ENCODE peak calls at places on chromosomes 12 and 14, in nine cellular contexts. One of them, this sample, is unnamed.

GRCh38 chr14:52355016-52355430 is 40.9 kb downstream of the PTGER2 start:
- DNase-seq in stimulated activated naive B cell treated with anti-CD40 and anti-IgM and Interleukin-4, amounts not matched to agents 10 μg/mL and 1 μg/mL and 100 μg/mL, for 72 hours: no peak
- DNase-seq in NCI-H345: no peak
- DNase-seq in aorta: no peak
- DNase-seq in endothelial cell: no peak
- DNase-seq in IMR-90: peak
- DNase-seq in heart left ventricle: no peak
- DNase-seq in neural progenitor cell: peak
- DNase-seq in caudate nucleus: no peak
- DNase-seq in this sample: no peak

GRCh38 chr12:88590851-88591250 is 10.6 kb upstream of the KITLG start:
- DNase-seq in caudate nucleus: no peak
- DNase-seq in neural progenitor cell: no peak
- DNase-seq in stimulated activated naive B cell treated with anti-CD40 and anti-IgM and Interleukin-4, amounts not matched to agents 10 μg/mL and 1 μg/mL and 100 μg/mL, for 72 hours: no peak
- DNase-seq in NCI-H345: no peak
- DNase-seq in endothelial cell: no peak
- DNase-seq in aorta: no peak
- DNase-seq in IMR-90: peak
- DNase-seq in heart left ventricle: no peak
- DNase-seq in this sample: no peak

GRCh38 chr12:43289412-43289811 is 262.6 kb downstream of the ADAMTS20 start:
- DNase-seq in NCI-H345: no peak
- DNase-seq in caudate nucleus: no peak
- DNase-seq in IMR-90: peak
- DNase-seq in endothelial cell: no peak
- DNase-seq in stimulated activated naive B cell treated with anti-CD40 and anti-IgM and Interleukin-4, amounts not matched to agents 10 μg/mL and 1 μg/mL and 100 μg/mL, for 72 hours: no peak
- DNase-seq in neural progenitor cell: no peak
- DNase-seq in aorta: no peak
- DNase-seq in heart left ventricle: no peak
- DNase-seq in this sample: no peak

GRCh38 chr12:56020437-56021189 is at the start of gene IKZF4:
- DNase-seq in caudate nucleus: peak
- DNase-seq in endothelial cell: peak
- DNase-seq in aorta: no peak
- DNase-seq in heart left ventricle: no peak
- DNase-seq in neural progenitor cell: peak
- DNase-seq in NCI-H345: no peak
- DNase-seq in stimulated activated naive B cell treated with anti-CD40 and anti-IgM and Interleukin-4, amounts not matched to agents 10 μg/mL and 1 μg/mL and 100 μg/mL, for 72 hours: no peak
- DNase-seq in IMR-90: peak
- DNase-seq in this sample: no peak

GRCh38 chr14:56585461-56586084 is 6.0 kb downstream of the TMEM260 start:
- DNase-seq in IMR-90: no peak
- DNase-seq in stimulated activated naive B cell treated with anti-CD40 and anti-IgM and Interleukin-4, amounts not matched to agents 10 μg/mL and 1 μg/mL and 100 μg/mL, for 72 hours: no peak
- DNase-seq in caudate nucleus: no peak
- DNase-seq in endothelial cell: no peak
- DNase-seq in heart left ventricle: no peak
- DNase-seq in neural progenitor cell: no peak
- DNase-seq in aorta: no peak
- DNase-seq in NCI-H345: peak
- DNase-seq in this sample: no peak

GRCh38 chr12:93943766-93944165 is 204.6 kb upstream of the PLXNC1 start:
- DNase-seq in stimulated activated naive B cell treated with anti-CD40 and anti-IgM and Interleukin-4, amounts not matched to agents 10 μg/mL and 1 μg/mL and 100 μg/mL, for 72 hours: no peak
- DNase-seq in NCI-H345: no peak
- DNase-seq in caudate nucleus: no peak
- DNase-seq in neural progenitor cell: no peak
- DNase-seq in IMR-90: peak
- DNase-seq in aorta: no peak
- DNase-seq in endothelial cell: no peak
- DNase-seq in heart left ventricle: no peak
- DNase-seq in this sample: no peak

GRCh38 chr12:85468356-85469157 is 188.5 kb downstream of the ALX1 start:
- DNase-seq in NCI-H345: peak
- DNase-seq in neural progenitor cell: peak
- DNase-seq in caudate nucleus: no peak
- DNase-seq in aorta: no peak
- DNase-seq in endothelial cell: peak
- DNase-seq in stimulated activated naive B cell treated with anti-CD40 and anti-IgM and Interleukin-4, amounts not matched to agents 10 μg/mL and 1 μg/mL and 100 μg/mL, for 72 hours: peak
- DNase-seq in heart left ventricle: no peak
- DNase-seq in IMR-90: peak
- DNase-seq in this sample: peak

GRCh38 chr12:131260970-131261369 is 307.3 kb downstream of the ADGRD1 start:
- DNase-seq in IMR-90: no peak
- DNase-seq in neural progenitor cell: no peak
- DNase-seq in NCI-H345: no peak
- DNase-seq in caudate nucleus: no peak
- DNase-seq in heart left ventricle: no peak
- DNase-seq in stimulated activated naive B cell treated with anti-CD40 and anti-IgM and Interleukin-4, amounts not matched to agents 10 μg/mL and 1 μg/mL and 100 μg/mL, for 72 hours: no peak
- DNase-seq in aorta: peak
- DNase-seq in endothelial cell: no peak
- DNase-seq in this sample: no peak

GRCh38 chr12:125140918-125141573 is 75.8 kb downstream of the AACS start:
- DNase-seq in endothelial cell: no peak
- DNase-seq in NCI-H345: no peak
- DNase-seq in caudate nucleus: no peak
- DNase-seq in aorta: no peak
- DNase-seq in heart left ventricle: no peak
- DNase-seq in IMR-90: peak
- DNase-seq in stimulated activated naive B cell treated with anti-CD40 and anti-IgM and Interleukin-4, amounts not matched to agents 10 μg/mL and 1 μg/mL and 100 μg/mL, for 72 hours: no peak
- DNase-seq in neural progenitor cell: no peak
- DNase-seq in this sample: no peak

GRCh38 chr12:52370906-52371608 is 3.8 kb upstream of the KRT85 start:
- DNase-seq in heart left ventricle: no peak
- DNase-seq in caudate nucleus: peak
- DNase-seq in stimulated activated naive B cell treated with anti-CD40 and anti-IgM and Interleukin-4, amounts not matched to agents 10 μg/mL and 1 μg/mL and 100 μg/mL, for 72 hours: no peak
- DNase-seq in neural progenitor cell: peak
- DNase-seq in NCI-H345: no peak
- DNase-seq in IMR-90: peak
- DNase-seq in endothelial cell: no peak
- DNase-seq in aorta: peak
- DNase-seq in this sample: no peak

GRCh38 chr14:64388533-64389243 is 535 bp downstream of the MTHFD1 start:
- DNase-seq in caudate nucleus: no peak
- DNase-seq in stimulated activated naive B cell treated with anti-CD40 and anti-IgM and Interleukin-4, amounts not matched to agents 10 μg/mL and 1 μg/mL and 100 μg/mL, for 72 hours: no peak
- DNase-seq in neural progenitor cell: peak
- DNase-seq in IMR-90: peak
- DNase-seq in aorta: peak
- DNase-seq in endothelial cell: peak
- DNase-seq in heart left ventricle: peak
- DNase-seq in NCI-H345: peak
- DNase-seq in this sample: no peak

GRCh38 chr12:93100610-93101009 is 171.5 kb upstream of the EEA1 start:
- DNase-seq in aorta: no peak
- DNase-seq in neural progenitor cell: peak
- DNase-seq in endothelial cell: no peak
- DNase-seq in NCI-H345: no peak
- DNase-seq in IMR-90: no peak
- DNase-seq in heart left ventricle: no peak
- DNase-seq in stimulated activated naive B cell treated with anti-CD40 and anti-IgM and Interleukin-4, amounts not matched to agents 10 μg/mL and 1 μg/mL and 100 μg/mL, for 72 hours: no peak
- DNase-seq in caudate nucleus: no peak
- DNase-seq in this sample: no peak

GRCh38 chr12:4421590-4422031 is 24.0 kb downstream of the FGF6 start:
- DNase-seq in caudate nucleus: no peak
- DNase-seq in IMR-90: peak
- DNase-seq in endothelial cell: peak
- DNase-seq in stimulated activated naive B cell treated with anti-CD40 and anti-IgM and Interleukin-4, amounts not matched to agents 10 μg/mL and 1 μg/mL and 100 μg/mL, for 72 hours: no peak
- DNase-seq in neural progenitor cell: peak
- DNase-seq in heart left ventricle: no peak
- DNase-seq in aorta: no peak
- DNase-seq in NCI-H345: peak
- DNase-seq in this sample: no peak

GRCh38 chr12:101915856-101916255 is 38.5 kb downstream of the DRAM1 start:
- DNase-seq in caudate nucleus: no peak
- DNase-seq in aorta: no peak
- DNase-seq in IMR-90: no peak
- DNase-seq in heart left ventricle: no peak
- DNase-seq in NCI-H345: no peak
- DNase-seq in neural progenitor cell: no peak
- DNase-seq in endothelial cell: no peak
- DNase-seq in stimulated activated naive B cell treated with anti-CD40 and anti-IgM and Interleukin-4, amounts not matched to agents 10 μg/mL and 1 μg/mL and 100 μg/mL, for 72 hours: no peak
- DNase-seq in this sample: no peak

GRCh38 chr12:46473634-46474201 is 101.1 kb upstream of the SLC38A2 start:
- DNase-seq in IMR-90: peak
- DNase-seq in aorta: peak
- DNase-seq in endothelial cell: no peak
- DNase-seq in NCI-H345: no peak
- DNase-seq in stimulated activated naive B cell treated with anti-CD40 and anti-IgM and Interleukin-4, amounts not matched to agents 10 μg/mL and 1 μg/mL and 100 μg/mL, for 72 hours: peak
- DNase-seq in neural progenitor cell: no peak
- DNase-seq in heart left ventricle: peak
- DNase-seq in caudate nucleus: no peak
- DNase-seq in this sample: no peak

GRCh38 chr12:122395319-122395718 is 27.1 kb downstream of the CLIP1 start:
- DNase-seq in NCI-H345: no peak
- DNase-seq in IMR-90: peak
- DNase-seq in stimulated activated naive B cell treated with anti-CD40 and anti-IgM and Interleukin-4, amounts not matched to agents 10 μg/mL and 1 μg/mL and 100 μg/mL, for 72 hours: no peak
- DNase-seq in endothelial cell: no peak
- DNase-seq in aorta: peak
- DNase-seq in heart left ventricle: no peak
- DNase-seq in neural progenitor cell: no peak
- DNase-seq in caudate nucleus: no peak
- DNase-seq in this sample: no peak

GRCh38 chr12:32217354-32218310 is 111.0 kb downstream of the BICD1 start:
- DNase-seq in IMR-90: peak
- DNase-seq in NCI-H345: peak
- DNase-seq in aorta: no peak
- DNase-seq in heart left ventricle: no peak
- DNase-seq in caudate nucleus: no peak
- DNase-seq in stimulated activated naive B cell treated with anti-CD40 and anti-IgM and Interleukin-4, amounts not matched to agents 10 μg/mL and 1 μg/mL and 100 μg/mL, for 72 hours: no peak
- DNase-seq in neural progenitor cell: no peak
- DNase-seq in endothelial cell: no peak
- DNase-seq in this sample: no peak

GRCh38 chr14:78086342-78086741 is 83.8 kb upstream of the NRXN3 start:
- DNase-seq in IMR-90: no peak
- DNase-seq in endothelial cell: no peak
- DNase-seq in NCI-H345: no peak
- DNase-seq in caudate nucleus: no peak
- DNase-seq in heart left ventricle: no peak
- DNase-seq in aorta: no peak
- DNase-seq in stimulated activated naive B cell treated with anti-CD40 and anti-IgM and Interleukin-4, amounts not matched to agents 10 μg/mL and 1 μg/mL and 100 μg/mL, for 72 hours: no peak
- DNase-seq in neural progenitor cell: no peak
- DNase-seq in this sample: no peak

GRCh38 chr12:87981495-87981894 is 47.7 kb downstream of the C12orf50 start:
- DNase-seq in stimulated activated naive B cell treated with anti-CD40 and anti-IgM and Interleukin-4, amounts not matched to agents 10 μg/mL and 1 μg/mL and 100 μg/mL, for 72 hours: no peak
- DNase-seq in endothelial cell: no peak
- DNase-seq in caudate nucleus: no peak
- DNase-seq in NCI-H345: no peak
- DNase-seq in neural progenitor cell: no peak
- DNase-seq in IMR-90: peak
- DNase-seq in aorta: no peak
- DNase-seq in heart left ventricle: no peak
- DNase-seq in this sample: no peak

GRCh38 chr14:58829594-58829993 is 191.8 kb downstream of the DACT1 start:
- DNase-seq in neural progenitor cell: no peak
- DNase-seq in caudate nucleus: no peak
- DNase-seq in heart left ventricle: no peak
- DNase-seq in aorta: no peak
- DNase-seq in stimulated activated naive B cell treated with anti-CD40 and anti-IgM and Interleukin-4, amounts not matched to agents 10 μg/mL and 1 μg/mL and 100 μg/mL, for 72 hours: no peak
- DNase-seq in endothelial cell: no peak
- DNase-seq in NCI-H345: peak
- DNase-seq in IMR-90: peak
- DNase-seq in this sample: no peak

GRCh38 chr14:90361865-90362557 is 30.3 kb upstream of the NRDE2 start:
- DNase-seq in stimulated activated naive B cell treated with anti-CD40 and anti-IgM and Interleukin-4, amounts not matched to agents 10 μg/mL and 1 μg/mL and 100 μg/mL, for 72 hours: no peak
- DNase-seq in aorta: no peak
- DNase-seq in neural progenitor cell: no peak
- DNase-seq in caudate nucleus: no peak
- DNase-seq in endothelial cell: no peak
- DNase-seq in IMR-90: no peak
- DNase-seq in heart left ventricle: no peak
- DNase-seq in NCI-H345: no peak
- DNase-seq in this sample: no peak

GRCh38 chr12:14960548-14961465 is 594 bp downstream of the ARHGDIB start:
- DNase-seq in caudate nucleus: no peak
- DNase-seq in NCI-H345: no peak
- DNase-seq in aorta: no peak
- DNase-seq in neural progenitor cell: no peak
- DNase-seq in endothelial cell: no peak
- DNase-seq in stimulated activated naive B cell treated with anti-CD40 and anti-IgM and Interleukin-4, amounts not matched to agents 10 μg/mL and 1 μg/mL and 100 μg/mL, for 72 hours: no peak
- DNase-seq in IMR-90: peak
- DNase-seq in heart left ventricle: peak
- DNase-seq in this sample: no peak

GRCh38 chr14:75636100-75636692 is 24.5 kb downstream of the ERG28 start:
- DNase-seq in IMR-90: peak
- DNase-seq in stimulated activated naive B cell treated with anti-CD40 and anti-IgM and Interleukin-4, amounts not matched to agents 10 μg/mL and 1 μg/mL and 100 μg/mL, for 72 hours: no peak
- DNase-seq in aorta: no peak
- DNase-seq in heart left ventricle: no peak
- DNase-seq in NCI-H345: no peak
- DNase-seq in neural progenitor cell: peak
- DNase-seq in caudate nucleus: peak
- DNase-seq in endothelial cell: no peak
- DNase-seq in this sample: no peak

GRCh38 chr14:21486640-21487087 is 9.7 kb downstream of the TOX4 start:
- DNase-seq in endothelial cell: no peak
- DNase-seq in heart left ventricle: no peak
- DNase-seq in NCI-H345: no peak
- DNase-seq in caudate nucleus: no peak
- DNase-seq in stimulated activated naive B cell treated with anti-CD40 and anti-IgM and Interleukin-4, amounts not matched to agents 10 μg/mL and 1 μg/mL and 100 μg/mL, for 72 hours: no peak
- DNase-seq in aorta: no peak
- DNase-seq in neural progenitor cell: no peak
- DNase-seq in IMR-90: peak
- DNase-seq in this sample: no peak

GRCh38 chr14:90728951-90729350 is 87.3 kb downstream of the TTC7B start:
- DNase-seq in NCI-H345: no peak
- DNase-seq in heart left ventricle: no peak
- DNase-seq in neural progenitor cell: no peak
- DNase-seq in IMR-90: no peak
- DNase-seq in aorta: no peak
- DNase-seq in endothelial cell: no peak
- DNase-seq in stimulated activated naive B cell treated with anti-CD40 and anti-IgM and Interleukin-4, amounts not matched to agents 10 μg/mL and 1 μg/mL and 100 μg/mL, for 72 hours: no peak
- DNase-seq in caudate nucleus: no peak
- DNase-seq in this sample: no peak

GRCh38 chr12:55705802-55706402 is 1.8 kb downstream of the ITGA7 start:
- DNase-seq in stimulated activated naive B cell treated with anti-CD40 and anti-IgM and Interleukin-4, amounts not matched to agents 10 μg/mL and 1 μg/mL and 100 μg/mL, for 72 hours: no peak
- DNase-seq in heart left ventricle: peak
- DNase-seq in neural progenitor cell: peak
- DNase-seq in IMR-90: no peak
- DNase-seq in NCI-H345: no peak
- DNase-seq in caudate nucleus: no peak
- DNase-seq in endothelial cell: peak
- DNase-seq in aorta: peak
- DNase-seq in this sample: no peak

GRCh38 chr14:58428011-58428807 is 690 bp downstream of the KIAA0586 start:
- DNase-seq in IMR-90: peak
- DNase-seq in heart left ventricle: no peak
- DNase-seq in stimulated activated naive B cell treated with anti-CD40 and anti-IgM and Interleukin-4, amounts not matched to agents 10 μg/mL and 1 μg/mL and 100 μg/mL, for 72 hours: no peak
- DNase-seq in caudate nucleus: no peak
- DNase-seq in endothelial cell: peak
- DNase-seq in neural progenitor cell: peak
- DNase-seq in aorta: no peak
- DNase-seq in NCI-H345: peak
- DNase-seq in this sample: peak

GRCh38 chr14:96824283-96824682 is 27.1 kb downstream of the VRK1 start:
- DNase-seq in aorta: no peak
- DNase-seq in IMR-90: peak
- DNase-seq in endothelial cell: no peak
- DNase-seq in stimulated activated naive B cell treated with anti-CD40 and anti-IgM and Interleukin-4, amounts not matched to agents 10 μg/mL and 1 μg/mL and 100 μg/mL, for 72 hours: no peak
- DNase-seq in heart left ventricle: no peak
- DNase-seq in neural progenitor cell: no peak
- DNase-seq in NCI-H345: no peak
- DNase-seq in caudate nucleus: no peak
- DNase-seq in this sample: no peak

GRCh38 chr14:99280852-99281251 is 8.9 kb upstream of the BCL11B start:
- DNase-seq in NCI-H345: no peak
- DNase-seq in caudate nucleus: no peak
- DNase-seq in aorta: no peak
- DNase-seq in endothelial cell: no peak
- DNase-seq in heart left ventricle: no peak
- DNase-seq in neural progenitor cell: no peak
- DNase-seq in IMR-90: no peak
- DNase-seq in stimulated activated naive B cell treated with anti-CD40 and anti-IgM and Interleukin-4, amounts not matched to agents 10 μg/mL and 1 μg/mL and 100 μg/mL, for 72 hours: no peak
- DNase-seq in this sample: no peak